ENCODE peak calls at places on chromosomes 4 and X, in four cellular contexts. U is thoracic aorta, D is psoas muscle, I is Panc1. L is an unnamed sample.

GRCh38 chrX:15680401-15680800 is 15.8 kb upstream of the CLTRN start:
- DNase-seq in U (no peak), I (no peak), D (no peak), L (no peak)

GRCh38 chr4:38015886-38016515 is 55.8 kb downstream of the PTTG2 start:
- DNase-seq in I (no peak), D (no peak), U (no peak), L (no peak)

GRCh38 chr4:48756689-48757220 is 23.3 kb downstream of the FRYL start:
- DNase-seq in I (no peak), U (no peak), D (no peak), L (no peak)

GRCh38 chrX:100072286-100072685 is 337.8 kb downstream of the PCDH19 start:
- DNase-seq in D (no peak), I (no peak), U (no peak), L (no peak)

GRCh38 chrX:51336584-51336983 is 4.0 kb downstream of the NUDT10 start:
- DNase-seq in I (no peak), U (no peak), D (no peak), L (no peak)

GRCh38 chr4:37434469-37434868 is 189.9 kb downstream of the NWD2 start:
- DNase-seq in I (no peak), D (no peak), U (no peak), L (no peak)

GRCh38 chrX:109299091-109299490 is 182.8 kb downstream of the GUCY2F start:
- DNase-seq in U (no peak), I (no peak), D (no peak), L (no peak)

GRCh38 chrX:13939741-13940597 is 89.7 kb downstream of the GEMIN8 start:
- DNase-seq in U (no peak), D (no peak), I (no peak), L (no peak)

GRCh38 chr4:176939445-176939844 is 146.7 kb upstream of the VEGFC start:
- DNase-seq in U (no peak), D (no peak), I (no peak), L (no peak)

GRCh38 chrX:119235872-119236598 is at the start of gene PGRMC1:
- DNase-seq in I (no peak), D (peak; percentile 76), U (peak; percentile 18), L (peak; percentile 41)

GRCh38 chr4:110138546-110138945 is 59.9 kb downstream of the ELOVL6 start:
- DNase-seq in U (no peak), I (no peak), D (no peak), L (no peak)

GRCh38 chr4:141576585-141577110 is 59.7 kb upstream of the IL15 start:
- DNase-seq in D (no peak), I (no peak), U (no peak), L (no peak)

GRCh38 chr4:1021386-1022050 is 10.1 kb downstream of the FGFRL1 start:
- DNase-seq in D (no peak), I (no peak), U (no peak), L (no peak)

GRCh38 chrX:8726031-8726652 is 5.8 kb downstream of the ANOS1 start:
- DNase-seq in I (no peak), D (no peak), U (no peak), L (no peak)

GRCh38 chr4:149120331-149121014 is 678.3 kb upstream of the NR3C2 start:
- DNase-seq in I (no peak), D (no peak), U (no peak), L (no peak)

GRCh38 chr4:87002682-87003043 is 67.9 kb downstream of the AFF1 start:
- DNase-seq in D (no peak), I (no peak), U (no peak), L (no peak)

GRCh38 chrX:138191998-138192397 is 519.5 kb downstream of the FGF13 start:
- DNase-seq in U (no peak), D (no peak), I (no peak), L (no peak)

GRCh38 chr4:187258651-187259401 is 535.2 kb upstream of the FAT1 start:
- DNase-seq in U (no peak), D (no peak), I (no peak), L (no peak)

GRCh38 chr4:185562531-185562930 is 27.2 kb upstream of the PDLIM3 start:
- DNase-seq in D (no peak), U (no peak), I (no peak), L (no peak)

GRCh38 chrX:119870626-119871131 is 854 bp downstream of the RNF113A start:
- DNase-seq in U (no peak), D (peak; percentile 21), I (no peak), L (no peak)

GRCh38 chr4:25313194-25313895 is 771 bp downstream of the ZCCHC4 start:
- DNase-seq in D (no peak), I (no peak), U (no peak), L (no peak)

GRCh38 chr4:173835863-173836262 is 305.8 kb upstream of the HAND2 start:
- DNase-seq in U (no peak), D (no peak), I (no peak), L (no peak)

GRCh38 chr4:141448490-141448889 is 187.9 kb upstream of the IL15 start:
- DNase-seq in D (no peak), I (no peak), U (no peak), L (no peak)

GRCh38 chrX:24259544-24260240 is 54.2 kb downstream of the SUPT20HL2 start:
- DNase-seq in U (no peak), D (no peak), I (no peak), L (no peak)

GRCh38 chr4:61246003-61246402 is 45.9 kb downstream of the ADGRL3 start:
- DNase-seq in D (no peak), I (no peak), U (no peak), L (no peak)

GRCh38 chr4:13524504-13525243 is 19.6 kb downstream of the NKX3-2 start:
- DNase-seq in U (no peak), D (no peak), I (no peak), L (no peak)

GRCh38 chr4:85929926-85930325 is 429.9 kb downstream of the MAPK10 start:
- DNase-seq in U (no peak), D (no peak), I (no peak), L (no peak)

GRCh38 chr4:124631760-124632159 is 80.8 kb downstream of the ANKRD50 start:
- DNase-seq in U (peak; percentile 21), D (peak; percentile 15), I (peak; percentile 36), L (no peak)

GRCh38 chr4:18571252-18571885 is 549.8 kb upstream of the LCORL start:
- DNase-seq in I (no peak), D (no peak), U (no peak), L (no peak)

GRCh38 chr4:18566970-18567799 is 545.6 kb upstream of the LCORL start:
- DNase-seq in U (no peak), D (no peak), I (no peak), L (no peak)

GRCh38 chr4:18570370-18570769 is 548.8 kb upstream of the LCORL start:
- DNase-seq in U (no peak), D (no peak), I (no peak), L (no peak)

DNA sequence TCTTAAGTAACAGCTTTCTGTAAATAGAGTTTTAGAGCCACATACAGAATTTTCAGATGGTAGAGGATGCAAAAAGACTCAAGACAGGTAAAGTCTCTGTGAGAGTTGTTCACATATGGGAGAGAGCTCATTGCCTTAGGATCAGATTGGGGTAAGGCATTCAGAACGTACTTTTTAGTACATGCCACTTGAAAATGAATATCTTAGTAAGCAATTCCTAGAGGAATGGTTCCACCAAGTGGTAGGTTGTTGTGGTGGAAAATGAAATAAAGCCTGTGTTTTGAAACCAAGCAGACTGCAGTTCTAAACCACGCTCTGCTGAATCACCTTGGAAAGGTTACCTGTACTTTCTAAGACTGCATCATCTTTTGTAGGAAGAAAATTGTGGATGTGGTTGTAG is 547.0 kb upstream of the LCORL start:
- DNase-seq in D (no peak), I (peak; percentile 2), U (no peak), L (no peak)
- TF ChIP-seq CTCF in D (no peak), I (peak; percentile 12), U (no peak), L (no peak)

GRCh38 chrX:16745102-16745501 is 25.7 kb downstream of the SYAP1 start:
- DNase-seq in U (no peak), I (no peak), D (no peak), L (no peak)

GRCh38 chrX:16748425-16748824 is 29.0 kb downstream of the SYAP1 start:
- DNase-seq in D (no peak), U (no peak), I (no peak), L (no peak)

GRCh38 chrX:16739574-16739973 is 20.2 kb downstream of the SYAP1 start:
- DNase-seq in D (no peak), I (no peak), U (no peak), L (no peak)

GRCh38 chrX:16745659-16746058 is 26.2 kb downstream of the SYAP1 start:
- DNase-seq in I (no peak), D (no peak), U (no peak), L (no peak)

GRCh38 chrX:16743604-16744325 is 24.4 kb downstream of the SYAP1 start:
- DNase-seq in U (no peak), D (no peak), I (no peak), L (no peak)
- TF ChIP-seq CTCF in U (no peak), D (no peak), I (no peak), L (no peak)

GRCh38 chr4:3434891-3435683 is 6.7 kb upstream of the HGFAC start:
- DNase-seq in U (no peak), D (peak; percentile 8), I (no peak), L (no peak)
- TF ChIP-seq CTCF in U (no peak), D (no peak), I (no peak), L (no peak)

DNA sequence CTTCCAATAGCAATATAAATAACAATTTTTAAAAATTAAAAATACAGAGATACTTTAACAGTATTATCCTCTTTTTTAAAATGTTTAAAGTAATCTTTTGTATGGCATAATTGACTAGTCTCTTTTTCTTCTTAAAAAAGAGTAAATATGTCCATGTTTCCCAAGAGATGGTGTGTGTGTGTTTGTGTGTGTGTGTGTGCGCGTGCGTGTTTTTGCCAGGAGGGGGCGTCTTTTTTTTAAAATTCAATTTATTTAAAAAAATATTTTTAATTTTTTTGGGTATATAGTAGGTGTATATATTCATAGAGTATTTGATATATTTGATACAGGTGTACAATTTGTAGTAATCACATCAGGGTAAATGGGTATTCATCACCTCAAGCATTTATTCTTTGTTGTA is 1073.7 kb downstream of the PCDH7 start:
- DNase-seq in I (no peak), U (no peak), D (no peak), L (no peak)
- TF ChIP-seq CTCF in I (peak; percentile 6), U (no peak), D (peak; percentile 5), L (no peak)

GRCh38 chr4:40838742-40839141 is 89.0 kb downstream of the NSUN7 start:
- DNase-seq in I (no peak), U (no peak), D (no peak), L (no peak)
- TF ChIP-seq CTCF in I (no peak), U (no peak), D (no peak), L (no peak)

GRCh38 chrX:1106478-1107210 is 105.8 kb downstream of the CRLF2 start:
- DNase-seq in U (no peak), D (no peak), I (no peak), L (no peak)
- TF ChIP-seq CTCF in U (no peak), D (no peak), I (no peak), L (no peak)

GRCh38 chrX:87338510-87338909 is 179.1 kb upstream of the KLHL4 start:
- DNase-seq in U (no peak), I (peak; percentile 17), D (no peak), L (no peak)

GRCh38 chrX:87337267-87337666 is 180.3 kb upstream of the KLHL4 start:
- DNase-seq in D (no peak), I (no peak), U (no peak), L (no peak)
- TF ChIP-seq CTCF in D (no peak), I (peak; percentile 28), U (no peak), L (no peak)